ENCODE peak calls at places on chromosome 20, in nine cellular contexts. N is AG04450, L is heart right ventricle, Y is WERI-Rb-1, W is GM23338, G is BE2C, T is ovary, A is neural progenitor cell, X is esophagus squamous epithelium. P is an unnamed sample. For H3K27me3, the result is how much of the 10 kb centered on the place peaks cover.

GRCh38 chr20:20837574-20838021 is 125.2 kb upstream of the RALGAPA2 start:
- DNase-seq in N (peak), L (peak), Y (peak), W (peak), G (peak), T (peak), A (peak), X (no peak), P (peak)

GRCh38 chr20:19713851-19714716 is 44.0 kb upstream of the RIN2 start:
- DNase-seq in N (no peak), L (no peak), Y (no peak), W (no peak), G (no peak), T (no peak), A (no peak), X (no peak), P (no peak)

GRCh38 chr20:20184149-20184548 is 131.8 kb downstream of the CFAP61 start:
- DNase-seq in N (no peak), L (no peak), Y (no peak), W (peak), G (no peak), T (no peak), A (no peak), X (no peak), P (no peak)

GRCh38 chr20:48771542-48771941 is 56.3 kb downstream of the PREX1 start:
- DNase-seq in N (no peak), L (no peak), Y (no peak), W (no peak), G (no peak), T (no peak), A (no peak), X (no peak), P (no peak)

GRCh38 chr20:21583486-21584168 is 69.8 kb upstream of the NKX2-2 start:
- DNase-seq in N (no peak), L (no peak), Y (no peak), W (no peak), G (no peak), T (no peak), A (no peak), X (no peak), P (no peak)

GRCh38 chr20:25250508-25250907 is 2.6 kb downstream of the PYGB start:
- DNase-seq in N (no peak), L (no peak), Y (peak), W (no peak), G (no peak), T (no peak), A (no peak), X (no peak), P (no peak)

GRCh38 chr20:7285918-7286556 is 518.6 kb downstream of the BMP2 start:
- DNase-seq in N (peak), L (peak), Y (peak), W (peak), G (peak), T (peak), A (peak), X (no peak), P (peak)

GRCh38 chr20:50592282-50593004 is 82.3 kb downstream of the PTPN1 start:
- DNase-seq in N (no peak), L (peak), Y (no peak), W (no peak), G (peak), T (peak), A (no peak), X (no peak), P (no peak)

GRCh38 chr20:42391807-42392206 is 773.6 kb upstream of the CHD6 start:
- DNase-seq in N (no peak), L (no peak), Y (peak), W (no peak), G (no peak), T (no peak), A (no peak), X (no peak), P (no peak)

GRCh38 chr20:22499475-22500174 is 84.7 kb downstream of the FOXA2 start:
- DNase-seq in N (no peak), L (no peak), Y (no peak), W (no peak), G (no peak), T (no peak), A (no peak), X (no peak), P (no peak)

GRCh38 chr20:32999603-33000250 is 4.5 kb downstream of the SUN5 start:
- DNase-seq in N (no peak), L (no peak), Y (no peak), W (no peak), G (no peak), T (no peak), A (no peak), X (no peak), P (no peak)

GRCh38 chr20:32997431-32997830 is 6.8 kb downstream of the SUN5 start:
- DNase-seq in N (no peak), L (no peak), Y (no peak), W (no peak), G (no peak), T (no peak), A (no peak), X (no peak), P (no peak)

GRCh38 chr20:32993484-32994050 is 10.7 kb downstream of the SUN5 start:
- DNase-seq in N (no peak), L (no peak), Y (no peak), W (no peak), G (no peak), T (no peak), A (no peak), X (no peak), P (no peak)

GRCh38 chr20:32992015-32992641 is 12.1 kb downstream of the SUN5 start:
- DNase-seq in N (no peak), L (no peak), Y (no peak), W (no peak), G (no peak), T (no peak), A (no peak), X (no peak), P (no peak)

DNA sequence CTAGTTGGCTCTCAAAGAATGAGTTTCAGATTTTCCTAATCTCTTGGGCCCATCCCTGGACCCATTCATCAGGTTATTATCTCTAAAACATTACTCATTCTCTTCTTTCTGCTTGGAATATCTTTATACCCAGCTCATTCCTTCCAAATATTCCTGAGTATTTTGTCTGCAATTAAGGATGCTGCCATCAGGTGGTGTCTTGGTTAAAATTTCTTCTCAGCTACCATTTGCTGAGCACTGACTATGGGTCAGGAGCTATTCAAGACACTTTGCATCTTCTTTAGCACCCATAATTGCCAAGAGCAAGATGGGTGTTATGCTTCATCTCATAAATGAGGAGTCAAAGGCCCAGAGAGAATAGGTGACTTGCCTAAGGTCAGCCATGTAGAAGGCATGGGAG is 8.4 kb downstream of the SUN5 start:
- DNase-seq in N (no peak), L (no peak), Y (no peak), W (peak), G (no peak), T (no peak), A (no peak), X (no peak), P (no peak)
- TF ChIP-seq CTCF in N (no peak), L (no peak), Y (peak), W (peak), G (no peak), T (no peak), A (peak), X (no peak), P (no peak)

GRCh38 chr20:59723108-59723500 is 118.8 kb downstream of the PHACTR3 start:
- DNase-seq in N (no peak), L (no peak), Y (no peak), W (no peak), G (no peak), T (no peak), A (no peak), X (no peak), P (no peak)
- H3K27me3 ChIP-seq in N (under half), L (under half), Y (half or more), W (under half), G (under half), T (under half), A (under half), X (under half), P (under half)

DNA sequence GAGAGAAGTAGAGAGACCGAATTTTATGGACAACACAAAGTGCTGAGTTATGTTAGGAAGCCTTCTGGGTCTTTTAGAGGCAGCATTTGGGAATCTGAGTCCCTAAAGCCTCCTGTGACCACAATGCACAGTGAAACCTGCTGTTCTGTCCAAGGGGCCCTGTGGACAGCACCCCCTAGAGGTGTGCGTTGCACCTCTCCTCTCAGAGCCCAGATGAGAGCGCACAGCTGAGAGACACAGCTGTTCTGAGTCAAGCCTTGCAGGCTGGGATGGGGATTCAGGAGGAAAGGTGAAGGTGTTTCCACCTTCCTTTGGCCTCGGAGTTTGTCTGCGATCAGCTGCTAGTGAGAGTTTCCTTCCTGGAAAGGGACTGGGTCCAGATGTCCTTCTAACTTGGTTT is 13.0 kb downstream of the PCK1 start:
- DNase-seq in N (no peak), L (no peak), Y (no peak), W (peak), G (peak), T (no peak), A (no peak), X (no peak), P (no peak)
- TF ChIP-seq CTCF in N (no peak), L (no peak), Y (peak), W (peak), G (peak), T (no peak), A (peak), X (no peak), P (no peak)

DNA sequence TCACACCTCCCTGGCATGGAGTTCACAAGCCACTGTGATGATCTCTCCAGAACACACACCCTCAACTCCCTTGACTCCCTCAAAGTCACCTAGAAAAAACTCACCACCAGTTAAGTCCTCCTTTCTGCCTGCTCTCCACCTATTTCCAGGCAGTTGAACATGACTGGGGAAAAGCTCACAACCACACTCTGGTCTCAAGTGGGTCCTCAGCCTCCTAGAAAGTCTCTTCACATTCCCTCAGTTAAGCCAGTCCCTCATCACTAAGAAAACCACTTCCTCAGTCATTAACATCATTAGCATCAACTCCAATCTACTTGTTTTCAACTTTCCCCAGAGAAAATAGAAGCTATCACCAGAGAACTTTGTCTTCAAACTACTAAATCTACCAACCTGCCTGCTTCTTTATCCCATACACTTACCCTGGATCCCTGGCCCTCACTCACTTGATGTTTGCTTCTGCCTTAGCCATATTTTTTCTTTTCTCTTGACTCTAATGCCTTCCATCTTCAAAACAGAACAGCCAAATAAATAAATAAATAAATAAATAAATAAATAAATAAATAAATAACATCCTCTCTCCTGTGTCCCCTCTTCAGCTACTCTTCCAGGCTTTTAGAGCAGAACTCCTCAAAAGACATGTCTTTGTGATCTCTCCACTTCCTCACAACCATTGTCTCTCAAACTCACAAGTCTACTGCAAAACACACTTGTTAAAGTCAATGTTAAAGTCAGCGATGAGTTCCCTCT is 742.4 kb upstream of the FLRT3 start:
- DNase-seq in N (no peak), L (no peak), Y (no peak), W (no peak), G (no peak), T (no peak), A (no peak), X (no peak), P (no peak)
- H3K27me3 ChIP-seq in N (under half), L (under half), Y (under half), W (under half), G (under half), T (under half), A (under half), X (under half), P (under half)

GRCh38 chr20:9409981-9410380 is 104.4 kb upstream of the LAMP5 start:
- DNase-seq in N (peak), L (no peak), Y (no peak), W (no peak), G (no peak), T (no peak), A (no peak), X (no peak), P (no peak)

GRCh38 chr20:9411833-9412232 is 102.6 kb upstream of the LAMP5 start:
- DNase-seq in N (no peak), L (no peak), Y (no peak), W (no peak), G (no peak), T (no peak), A (no peak), X (no peak), P (no peak)

GRCh38 chr20:9407805-9408421 is 106.5 kb upstream of the LAMP5 start:
- DNase-seq in N (peak), L (peak), Y (peak), W (peak), G (peak), T (peak), A (peak), X (no peak), P (no peak)

GRCh38 chr20:9409352-9409751 is 105.0 kb upstream of the LAMP5 start:
- DNase-seq in N (no peak), L (no peak), Y (no peak), W (no peak), G (no peak), T (no peak), A (no peak), X (no peak), P (no peak)

GRCh38 chr20:9408422-9409300 is 105.7 kb upstream of the LAMP5 start:
- DNase-seq in N (no peak), L (no peak), Y (no peak), W (no peak), G (no peak), T (no peak), A (no peak), X (no peak), P (no peak)
- TF ChIP-seq CTCF in N (no peak), L (no peak), Y (no peak), W (no peak), G (no peak), T (no peak), A (no peak), X (no peak), P (no peak)

GRCh38 chr20:62219992-62220665 is at the start of gene HRH3:
- DNase-seq in N (no peak), L (no peak), Y (peak), W (peak), G (peak), T (peak), A (peak), X (no peak), P (peak)
- H3K27me3 ChIP-seq in N (half or more), L (half or more), Y (under half), W (under half), G (under half), T (under half), A (half or more), X (under half), P (under half)